ENCODE peak calls at places on chromosomes 13 and 19, in four cellular contexts. F, E, V and X are unnamed samples.
A peak's percentile ranks its signal among the peaks of the same experiment; 100 is the strongest.

GRCh38 chr13:27918918-27919255 is 913 bp upstream of the PDX1 start:
- DNase-seq in E (no peak), V (no peak), F (peak; percentile 15), X (no peak)

GRCh38 chr13:78736142-78736541 is 77.2 kb upstream of the OBI1 start:
- DNase-seq in V (no peak), E (no peak), F (no peak), X (no peak)

GRCh38 chr13:101576977-101577376 is 124.5 kb downstream of the ITGBL1 start:
- DNase-seq in E (no peak), V (no peak), F (no peak), X (no peak)

GRCh38 chr19:38079926-38080380 is 144.1 kb downstream of the DPF1 start:
- DNase-seq in V (no peak), F (no peak), E (no peak), X (peak; percentile 81)

GRCh38 chr19:9406798-9407352 is 28.5 kb downstream of the ZNF266 start:
- DNase-seq in E (peak; percentile 11), F (peak; percentile 65), V (peak; percentile 79), X (peak; percentile 79)

GRCh38 chr19:5064896-5065295 is 96.0 kb downstream of the KDM4B start:
- DNase-seq in V (no peak), E (no peak), F (no peak), X (no peak)

GRCh38 chr13:72820156-72820897 is 38.4 kb downstream of the PIBF1 start:
- DNase-seq in V (no peak), E (no peak), F (no peak), X (no peak)

GRCh38 chr13:101298517-101298916 is 117.8 kb downstream of the NALCN start:
- DNase-seq in E (no peak), V (no peak), F (no peak), X (no peak)

GRCh38 chr13:43289458-43290255 is 266.3 kb downstream of the DNAJC15 start:
- DNase-seq in F (no peak), E (no peak), V (no peak), X (peak; percentile 68)

GRCh38 chr13:78978381-78978998 is 319.5 kb upstream of the OBI1 start:
- DNase-seq in F (no peak), V (peak; percentile 43), E (peak; percentile 85), X (peak; percentile 71)

GRCh38 chr19:23440207-23440606 is 44.9 kb upstream of the ZNF91 start:
- DNase-seq in E (no peak), F (peak; percentile 43), V (no peak), X (no peak)

GRCh38 chr13:48304132-48304876 is 753 bp downstream of the RB1 start:
- DNase-seq in V (peak; percentile 48), E (peak; percentile 47), F (peak; percentile 23), X (peak; percentile 33)

GRCh38 chr13:29733069-29733700 is 117.2 kb downstream of the UBL3 start:
- DNase-seq in F (no peak), V (no peak), E (no peak), X (no peak)

GRCh38 chr19:11268783-11269267 is 6.5 kb upstream of the DOCK6 start:
- DNase-seq in V (peak; percentile 34), F (no peak), E (peak; percentile 41), X (no peak)

GRCh38 chr19:1397838-1398237 is 3.5 kb downstream of the GAMT start:
- DNase-seq in F (no peak), E (no peak), V (no peak), X (no peak)